ENCODE peak calls at places on chromosomes 1 and 21, in nine cellular contexts. I is ACHN; W is naive thymus-derived CD4-positive, alpha-beta T cell; Q is stimulated activated CD4-positive, alpha-beta T cell treated with anti-CD3 and anti-CD28 coated beads, Interleukin-2, amount 100 ng/mL, for 48 hours; E is EL; F is AG04450; N is NCI-H1436; X is RWPE1; P is SK-MEL-5. U is an unnamed sample.
A peak's percentile ranks its signal among the peaks of the same experiment; 100 is the strongest.

GRCh38 chr1:66315675-66316074 is 218.3 kb upstream of the SGIP1 start:
- DNase-seq in I (peak; percentile 17), W (no peak), Q (no peak), E (peak; percentile 52), F (no peak), N (no peak), X (peak; percentile 67), P (no peak), U (peak; percentile 16)

GRCh38 chr1:19762175-19762779 is 37.4 kb downstream of the TMCO4 start:
- DNase-seq in I (peak; percentile 43), W (no peak), Q (peak; percentile 48), E (peak; percentile 46), F (no peak), N (no peak), X (peak; percentile 43), P (peak; percentile 55), U (peak; percentile 27)

GRCh38 chr1:24203404-24203803 is 16.3 kb upstream of the IFNLR1 start:
- DNase-seq in I (no peak), W (no peak), Q (peak; percentile 27), E (no peak), F (no peak), N (no peak), X (peak; percentile 74), P (no peak), U (peak; percentile 71)

GRCh38 chr1:172845371-172845770 is 186.5 kb downstream of the FASLG start:
- DNase-seq in I (no peak), W (peak; percentile 16), Q (peak; percentile 40), E (no peak), F (no peak), N (no peak), X (no peak), P (no peak), U (no peak)

GRCh38 chr1:75725256-75725655 is 747 bp downstream of the ACADM start:
- DNase-seq in I (peak; percentile 11), W (no peak), Q (no peak), E (peak; percentile 12), F (no peak), N (no peak), X (no peak), P (no peak), U (no peak)

GRCh38 chr1:61392417-61393242 is 310.3 kb downstream of the NFIA start:
- DNase-seq in I (no peak), W (no peak), Q (no peak), E (no peak), F (no peak), N (no peak), X (no peak), P (no peak), U (no peak)

GRCh38 chr1:72954943-72955342 is 672.6 kb upstream of the NEGR1 start:
- DNase-seq in I (no peak), W (no peak), Q (no peak), E (no peak), F (no peak), N (no peak), X (no peak), P (no peak), U (no peak)

GRCh38 chr1:227396539-227397355 is 78.5 kb upstream of the CDC42BPA start:
- DNase-seq in I (no peak), W (no peak), Q (no peak), E (no peak), F (no peak), N (no peak), X (no peak), P (no peak), U (no peak)

GRCh38 chr1:176501596-176501995 is 38.6 kb downstream of the PAPPA2 start:
- DNase-seq in I (peak; percentile 24), W (no peak), Q (no peak), E (no peak), F (no peak), N (no peak), X (no peak), P (no peak), U (no peak)

GRCh38 chr1:3148171-3148570 is 79.2 kb downstream of the PRDM16 start:
- DNase-seq in I (no peak), W (no peak), Q (no peak), E (no peak), F (no peak), N (no peak), X (no peak), P (no peak), U (no peak)

GRCh38 chr1:172089768-172090510 is 248.6 kb downstream of the DNM3 start:
- DNase-seq in I (peak; percentile 81), W (peak; percentile 33), Q (peak; percentile 38), E (peak; percentile 35), F (no peak), N (no peak), X (peak; percentile 36), P (peak; percentile 67), U (peak; percentile 25)

GRCh38 chr21:46093668-46094400 is 4.1 kb upstream of the COL6A2 start:
- DNase-seq in I (no peak), W (no peak), Q (no peak), E (no peak), F (no peak), N (no peak), X (no peak), P (no peak), U (peak; percentile 2)

GRCh38 chr1:161220002-161220401 is 3.4 kb downstream of the APOA2 start:
- DNase-seq in I (no peak), W (no peak), Q (no peak), E (no peak), F (no peak), N (no peak), X (no peak), P (no peak), U (no peak)

GRCh38 chr1:72282271-72282656 is at the start of gene NEGR1:
- DNase-seq in I (peak; percentile 73), W (no peak), Q (no peak), E (peak; percentile 79), F (peak; percentile 38), N (peak; percentile 60), X (peak; percentile 5), P (peak; percentile 3), U (peak; percentile 12)

GRCh38 chr1:91746728-91747338 is 139.1 kb downstream of the TGFBR3 start:
- DNase-seq in I (no peak), W (no peak), Q (no peak), E (no peak), F (no peak), N (no peak), X (no peak), P (no peak), U (no peak)

GRCh38 chr1:247118946-247119446 is 14.8 kb upstream of the ZNF669 start:
- DNase-seq in I (peak; percentile 16), W (peak; percentile 28), Q (peak; percentile 10), E (no peak), F (no peak), N (peak; percentile 31), X (no peak), P (peak; percentile 45), U (no peak)

GRCh38 chr1:18645172-18646090 is 14.8 kb downstream of the PAX7 start:
- DNase-seq in I (no peak), W (peak; percentile 32), Q (no peak), E (no peak), F (no peak), N (no peak), X (no peak), P (no peak), U (no peak)

GRCh38 chr1:213135572-213135971 is 84.5 kb downstream of the RPS6KC1 start:
- DNase-seq in I (peak; percentile 27), W (no peak), Q (no peak), E (no peak), F (no peak), N (no peak), X (no peak), P (no peak), U (no peak)

GRCh38 chr1:173269490-173270230 is 62.5 kb upstream of the TNFSF4 start:
- DNase-seq in I (no peak), W (no peak), Q (no peak), E (peak; percentile 96), F (peak; percentile 56), N (no peak), X (peak; percentile 75), P (peak; percentile 48), U (no peak)

GRCh38 chr1:15739745-15740144 is 2.6 kb upstream of the TMEM82 start:
- DNase-seq in I (no peak), W (no peak), Q (no peak), E (no peak), F (no peak), N (no peak), X (no peak), P (no peak), U (no peak)

GRCh38 chr1:5513891-5514515 is 478.2 kb downstream of the NPHP4 start:
- DNase-seq in I (no peak), W (no peak), Q (no peak), E (no peak), F (no peak), N (no peak), X (no peak), P (no peak), U (no peak)

GRCh38 chr1:223819730-223820514 is 25.8 kb downstream of the TP53BP2 start:
- DNase-seq in I (no peak), W (no peak), Q (no peak), E (peak; percentile 70), F (peak; percentile 61), N (no peak), X (no peak), P (no peak), U (no peak)

GRCh38 chr1:202122639-202123335 is at the start of gene GPR37L1:
- DNase-seq in I (peak; percentile 80), W (no peak), Q (no peak), E (peak; percentile 59), F (no peak), N (no peak), X (no peak), P (peak; percentile 64), U (no peak)

GRCh38 chr1:208349679-208350330 is 105.6 kb upstream of the PLXNA2 start:
- DNase-seq in I (no peak), W (no peak), Q (no peak), E (no peak), F (no peak), N (peak; percentile 56), X (no peak), P (no peak), U (no peak)

GRCh38 chr1:38615680-38616079 is 243.9 kb downstream of the RRAGC start:
- DNase-seq in I (no peak), W (no peak), Q (no peak), E (no peak), F (no peak), N (no peak), X (no peak), P (no peak), U (no peak)

GRCh38 chr1:193926956-193927355 is 740.5 kb upstream of the B3GALT2 start:
- DNase-seq in I (no peak), W (no peak), Q (no peak), E (no peak), F (no peak), N (no peak), X (no peak), P (no peak), U (no peak)

GRCh38 chr1:224894915-224895314 is 34.6 kb upstream of the DNAH14 start:
- DNase-seq in I (peak; percentile 40), W (no peak), Q (no peak), E (peak; percentile 17), F (peak; percentile 10), N (no peak), X (peak; percentile 9), P (peak; percentile 64), U (no peak)

GRCh38 chr21:44063151-44063912 is 43.9 kb upstream of the PWP2 start:
- DNase-seq in I (no peak), W (no peak), Q (no peak), E (no peak), F (no peak), N (no peak), X (no peak), P (no peak), U (no peak)

GRCh38 chr1:146039844-146040194 is 18.3 kb upstream of the HJV start:
- DNase-seq in I (no peak), W (no peak), Q (no peak), E (peak; percentile 13), F (no peak), N (no peak), X (no peak), P (peak; percentile 56), U (no peak)